ENCODE peak calls at places on chromosome 20, in eight cellular contexts. One of them, this sample, is unnamed.

GRCh38 chr20:52975024-52975732 is 3.0 kb downstream of the TSHZ2 start:
- DNase-seq in NCI-H774: no peak
- DNase-seq in head of caudate nucleus: no peak
- DNase-seq in dermis microvascular lymphatic vessel endothelial cell: peak; percentile 64
- DNase-seq in AG08396: no peak
- DNase-seq in stimulated activated CD4-positive, alpha-beta T cell treated with anti-CD3 and anti-CD28 coated beads, Interleukin-15, amount 100 ng/mL, for 24 hours: peak; percentile 46
- DNase-seq in activated CD4-positive, alpha-beta T cell treated with anti-CD3 and anti-CD28 coated beads for 48 hours: peak; percentile 43
- DNase-seq in GM19239: no peak
- DNase-seq in this sample: no peak

GRCh38 chr20:3670511-3670910 is 7.3 kb upstream of the GFRA4 start:
- DNase-seq in AG08396: no peak
- DNase-seq in dermis microvascular lymphatic vessel endothelial cell: no peak
- DNase-seq in activated CD4-positive, alpha-beta T cell treated with anti-CD3 and anti-CD28 coated beads for 48 hours: no peak
- DNase-seq in GM19239: no peak
- DNase-seq in head of caudate nucleus: no peak
- DNase-seq in stimulated activated CD4-positive, alpha-beta T cell treated with anti-CD3 and anti-CD28 coated beads, Interleukin-15, amount 100 ng/mL, for 24 hours: no peak
- DNase-seq in NCI-H774: no peak
- DNase-seq in this sample: peak; percentile 59

GRCh38 chr20:53695797-53696527 is 102.3 kb upstream of the ZNF217 start:
- DNase-seq in AG08396: no peak
- DNase-seq in dermis microvascular lymphatic vessel endothelial cell: no peak
- DNase-seq in head of caudate nucleus: no peak
- DNase-seq in NCI-H774: no peak
- DNase-seq in activated CD4-positive, alpha-beta T cell treated with anti-CD3 and anti-CD28 coated beads for 48 hours: no peak
- DNase-seq in GM19239: no peak
- DNase-seq in stimulated activated CD4-positive, alpha-beta T cell treated with anti-CD3 and anti-CD28 coated beads, Interleukin-15, amount 100 ng/mL, for 24 hours: no peak
- DNase-seq in this sample: no peak

GRCh38 chr20:62745279-62745958 is 36.8 kb downstream of the NTSR1 start:
- DNase-seq in dermis microvascular lymphatic vessel endothelial cell: no peak
- DNase-seq in head of caudate nucleus: no peak
- DNase-seq in GM19239: no peak
- DNase-seq in NCI-H774: no peak
- DNase-seq in stimulated activated CD4-positive, alpha-beta T cell treated with anti-CD3 and anti-CD28 coated beads, Interleukin-15, amount 100 ng/mL, for 24 hours: no peak
- DNase-seq in AG08396: no peak
- DNase-seq in activated CD4-positive, alpha-beta T cell treated with anti-CD3 and anti-CD28 coated beads for 48 hours: no peak
- DNase-seq in this sample: no peak

GRCh38 chr20:23666189-23666588 is 22.6 kb downstream of the CST4 start:
- DNase-seq in stimulated activated CD4-positive, alpha-beta T cell treated with anti-CD3 and anti-CD28 coated beads, Interleukin-15, amount 100 ng/mL, for 24 hours: no peak
- DNase-seq in GM19239: no peak
- DNase-seq in NCI-H774: no peak
- DNase-seq in AG08396: no peak
- DNase-seq in dermis microvascular lymphatic vessel endothelial cell: no peak
- DNase-seq in head of caudate nucleus: no peak
- DNase-seq in activated CD4-positive, alpha-beta T cell treated with anti-CD3 and anti-CD28 coated beads for 48 hours: no peak
- DNase-seq in this sample: no peak

GRCh38 chr20:1664911-1665310 is 7.3 kb upstream of the SIRPG start:
- DNase-seq in AG08396: no peak
- DNase-seq in dermis microvascular lymphatic vessel endothelial cell: no peak
- DNase-seq in activated CD4-positive, alpha-beta T cell treated with anti-CD3 and anti-CD28 coated beads for 48 hours: peak; percentile 78
- DNase-seq in GM19239: peak; percentile 8
- DNase-seq in stimulated activated CD4-positive, alpha-beta T cell treated with anti-CD3 and anti-CD28 coated beads, Interleukin-15, amount 100 ng/mL, for 24 hours: peak; percentile 80
- DNase-seq in head of caudate nucleus: no peak
- DNase-seq in NCI-H774: no peak
- DNase-seq in this sample: no peak

GRCh38 chr20:37346232-37346525 is 239 bp downstream of the SRC start:
- DNase-seq in head of caudate nucleus: no peak
- DNase-seq in NCI-H774: no peak
- DNase-seq in dermis microvascular lymphatic vessel endothelial cell: no peak
- DNase-seq in AG08396: no peak
- DNase-seq in activated CD4-positive, alpha-beta T cell treated with anti-CD3 and anti-CD28 coated beads for 48 hours: no peak
- DNase-seq in stimulated activated CD4-positive, alpha-beta T cell treated with anti-CD3 and anti-CD28 coated beads, Interleukin-15, amount 100 ng/mL, for 24 hours: no peak
- DNase-seq in GM19239: no peak
- DNase-seq in this sample: no peak

GRCh38 chr20:33725607-33726264 is 5.6 kb upstream of the PXMP4 start:
- DNase-seq in head of caudate nucleus: no peak
- DNase-seq in stimulated activated CD4-positive, alpha-beta T cell treated with anti-CD3 and anti-CD28 coated beads, Interleukin-15, amount 100 ng/mL, for 24 hours: no peak
- DNase-seq in dermis microvascular lymphatic vessel endothelial cell: no peak
- DNase-seq in GM19239: no peak
- DNase-seq in AG08396: no peak
- DNase-seq in activated CD4-positive, alpha-beta T cell treated with anti-CD3 and anti-CD28 coated beads for 48 hours: no peak
- DNase-seq in NCI-H774: no peak
- DNase-seq in this sample: no peak

GRCh38 chr20:19074828-19075516 is 137.5 kb upstream of the SLC24A3 start:
- DNase-seq in dermis microvascular lymphatic vessel endothelial cell: peak; percentile 29
- DNase-seq in activated CD4-positive, alpha-beta T cell treated with anti-CD3 and anti-CD28 coated beads for 48 hours: peak; percentile 3
- DNase-seq in AG08396: no peak
- DNase-seq in GM19239: peak; percentile 27
- DNase-seq in NCI-H774: no peak
- DNase-seq in head of caudate nucleus: no peak
- DNase-seq in stimulated activated CD4-positive, alpha-beta T cell treated with anti-CD3 and anti-CD28 coated beads, Interleukin-15, amount 100 ng/mL, for 24 hours: no peak
- DNase-seq in this sample: no peak

GRCh38 chr20:41172296-41173140 is 35.2 kb downstream of the PLCG1 start:
- DNase-seq in dermis microvascular lymphatic vessel endothelial cell: no peak
- DNase-seq in stimulated activated CD4-positive, alpha-beta T cell treated with anti-CD3 and anti-CD28 coated beads, Interleukin-15, amount 100 ng/mL, for 24 hours: peak; percentile 2
- DNase-seq in head of caudate nucleus: no peak
- DNase-seq in AG08396: no peak
- DNase-seq in activated CD4-positive, alpha-beta T cell treated with anti-CD3 and anti-CD28 coated beads for 48 hours: peak; percentile 1
- DNase-seq in NCI-H774: no peak
- DNase-seq in GM19239: no peak
- DNase-seq in this sample: no peak

GRCh38 chr20:23391707-23392310 is 29.5 kb downstream of the NAPB start:
- DNase-seq in stimulated activated CD4-positive, alpha-beta T cell treated with anti-CD3 and anti-CD28 coated beads, Interleukin-15, amount 100 ng/mL, for 24 hours: no peak
- DNase-seq in head of caudate nucleus: no peak
- DNase-seq in NCI-H774: no peak
- DNase-seq in GM19239: no peak
- DNase-seq in activated CD4-positive, alpha-beta T cell treated with anti-CD3 and anti-CD28 coated beads for 48 hours: no peak
- DNase-seq in dermis microvascular lymphatic vessel endothelial cell: no peak
- DNase-seq in AG08396: no peak
- DNase-seq in this sample: no peak

GRCh38 chr20:1938464-1939269 is 43.5 kb downstream of the SIRPA start:
- DNase-seq in activated CD4-positive, alpha-beta T cell treated with anti-CD3 and anti-CD28 coated beads for 48 hours: no peak
- DNase-seq in dermis microvascular lymphatic vessel endothelial cell: no peak
- DNase-seq in NCI-H774: no peak
- DNase-seq in head of caudate nucleus: no peak
- DNase-seq in AG08396: no peak
- DNase-seq in stimulated activated CD4-positive, alpha-beta T cell treated with anti-CD3 and anti-CD28 coated beads, Interleukin-15, amount 100 ng/mL, for 24 hours: no peak
- DNase-seq in GM19239: no peak
- DNase-seq in this sample: no peak

GRCh38 chr20:50734730-50735679 is 3.6 kb downstream of the PARD6B start:
- DNase-seq in activated CD4-positive, alpha-beta T cell treated with anti-CD3 and anti-CD28 coated beads for 48 hours: no peak
- DNase-seq in stimulated activated CD4-positive, alpha-beta T cell treated with anti-CD3 and anti-CD28 coated beads, Interleukin-15, amount 100 ng/mL, for 24 hours: no peak
- DNase-seq in head of caudate nucleus: no peak
- DNase-seq in GM19239: no peak
- DNase-seq in NCI-H774: no peak
- DNase-seq in dermis microvascular lymphatic vessel endothelial cell: no peak
- DNase-seq in AG08396: no peak
- DNase-seq in this sample: no peak

GRCh38 chr20:20073851-20074252 is 21.5 kb downstream of the CFAP61 start:
- DNase-seq in stimulated activated CD4-positive, alpha-beta T cell treated with anti-CD3 and anti-CD28 coated beads, Interleukin-15, amount 100 ng/mL, for 24 hours: no peak
- DNase-seq in dermis microvascular lymphatic vessel endothelial cell: no peak
- DNase-seq in head of caudate nucleus: peak; percentile 25
- DNase-seq in activated CD4-positive, alpha-beta T cell treated with anti-CD3 and anti-CD28 coated beads for 48 hours: no peak
- DNase-seq in NCI-H774: no peak
- DNase-seq in AG08396: no peak
- DNase-seq in GM19239: no peak
- DNase-seq in this sample: peak; percentile 87

GRCh38 chr20:5039255-5039657 is 37.9 kb upstream of the SLC23A2 start:
- DNase-seq in activated CD4-positive, alpha-beta T cell treated with anti-CD3 and anti-CD28 coated beads for 48 hours: peak; percentile 37
- DNase-seq in head of caudate nucleus: no peak
- DNase-seq in stimulated activated CD4-positive, alpha-beta T cell treated with anti-CD3 and anti-CD28 coated beads, Interleukin-15, amount 100 ng/mL, for 24 hours: peak; percentile 24
- DNase-seq in NCI-H774: no peak
- DNase-seq in AG08396: no peak
- DNase-seq in GM19239: no peak
- DNase-seq in dermis microvascular lymphatic vessel endothelial cell: no peak
- DNase-seq in this sample: no peak

GRCh38 chr20:14991023-14991422 is 653.6 kb upstream of the FLRT3 start:
- DNase-seq in dermis microvascular lymphatic vessel endothelial cell: no peak
- DNase-seq in activated CD4-positive, alpha-beta T cell treated with anti-CD3 and anti-CD28 coated beads for 48 hours: no peak
- DNase-seq in stimulated activated CD4-positive, alpha-beta T cell treated with anti-CD3 and anti-CD28 coated beads, Interleukin-15, amount 100 ng/mL, for 24 hours: no peak
- DNase-seq in AG08396: no peak
- DNase-seq in NCI-H774: no peak
- DNase-seq in GM19239: no peak
- DNase-seq in head of caudate nucleus: no peak
- DNase-seq in this sample: no peak

GRCh38 chr20:63747622-63748355 is 8.2 kb downstream of the SLC2A4RG start:
- DNase-seq in activated CD4-positive, alpha-beta T cell treated with anti-CD3 and anti-CD28 coated beads for 48 hours: no peak
- DNase-seq in dermis microvascular lymphatic vessel endothelial cell: no peak
- DNase-seq in head of caudate nucleus: no peak
- DNase-seq in GM19239: no peak
- DNase-seq in AG08396: peak; percentile 25
- DNase-seq in stimulated activated CD4-positive, alpha-beta T cell treated with anti-CD3 and anti-CD28 coated beads, Interleukin-15, amount 100 ng/mL, for 24 hours: no peak
- DNase-seq in NCI-H774: no peak
- DNase-seq in this sample: no peak

GRCh38 chr20:62119591-62120364 is 2.5 kb upstream of the LSM14B start:
- DNase-seq in dermis microvascular lymphatic vessel endothelial cell: no peak
- DNase-seq in AG08396: no peak
- DNase-seq in head of caudate nucleus: no peak
- DNase-seq in activated CD4-positive, alpha-beta T cell treated with anti-CD3 and anti-CD28 coated beads for 48 hours: no peak
- DNase-seq in GM19239: no peak
- DNase-seq in stimulated activated CD4-positive, alpha-beta T cell treated with anti-CD3 and anti-CD28 coated beads, Interleukin-15, amount 100 ng/mL, for 24 hours: no peak
- DNase-seq in NCI-H774: no peak
- DNase-seq in this sample: no peak

GRCh38 chr20:1373614-1374013 is 19.2 kb downstream of the FKBP1A start:
- DNase-seq in stimulated activated CD4-positive, alpha-beta T cell treated with anti-CD3 and anti-CD28 coated beads, Interleukin-15, amount 100 ng/mL, for 24 hours: no peak
- DNase-seq in head of caudate nucleus: peak; percentile 79
- DNase-seq in NCI-H774: no peak
- DNase-seq in dermis microvascular lymphatic vessel endothelial cell: no peak
- DNase-seq in activated CD4-positive, alpha-beta T cell treated with anti-CD3 and anti-CD28 coated beads for 48 hours: no peak
- DNase-seq in GM19239: no peak
- DNase-seq in AG08396: no peak
- DNase-seq in this sample: no peak

GRCh38 chr20:25059866-25060465 is 2.0 kb upstream of the ACSS1 start:
- DNase-seq in activated CD4-positive, alpha-beta T cell treated with anti-CD3 and anti-CD28 coated beads for 48 hours: no peak
- DNase-seq in head of caudate nucleus: no peak
- DNase-seq in stimulated activated CD4-positive, alpha-beta T cell treated with anti-CD3 and anti-CD28 coated beads, Interleukin-15, amount 100 ng/mL, for 24 hours: no peak
- DNase-seq in dermis microvascular lymphatic vessel endothelial cell: no peak
- DNase-seq in GM19239: no peak
- DNase-seq in NCI-H774: no peak
- DNase-seq in AG08396: no peak
- DNase-seq in this sample: no peak

This sample was measured in SHP77 treated with DMSO at 0.1 percent for 48 hours.